ENCODE peak calls at places on chromosomes 6 and 20, in five cellular contexts. One of them, this sample, is unnamed.
A peak's percentile ranks its signal among the peaks of the same experiment; 100 is the strongest.

GRCh38 chr20:34271961-34272360 is 30.7 kb downstream of the ASIP start:
- DNase-seq in IMR-90: peak; percentile 52
- DNase-seq in mesendoderm: no peak
- DNase-seq in H1: no peak
- DNase-seq in mesenchymal stem cell: peak; percentile 28
- DNase-seq in this sample: no peak

GRCh38 chr6:89289710-89290109 is 25.4 kb downstream of the GABRR2 start:
- DNase-seq in IMR-90: no peak
- DNase-seq in mesendoderm: no peak
- DNase-seq in H1: no peak
- DNase-seq in mesenchymal stem cell: no peak
- DNase-seq in this sample: no peak

GRCh38 chr6:23529902-23530301 is 596.1 kb upstream of the NRSN1 start:
- DNase-seq in IMR-90: no peak
- DNase-seq in mesendoderm: no peak
- DNase-seq in H1: no peak
- DNase-seq in mesenchymal stem cell: no peak
- DNase-seq in this sample: no peak

GRCh38 chr20:50728486-50728980 is 2.8 kb upstream of the PARD6B start:
- DNase-seq in IMR-90: no peak
- DNase-seq in mesendoderm: no peak
- DNase-seq in H1: no peak
- DNase-seq in mesenchymal stem cell: no peak
- DNase-seq in this sample: no peak

GRCh38 chr20:9330151-9330550 is 184.2 kb upstream of the LAMP5 start:
- DNase-seq in IMR-90: no peak
- DNase-seq in mesendoderm: peak; percentile 32
- DNase-seq in H1: no peak
- DNase-seq in mesenchymal stem cell: no peak
- DNase-seq in this sample: no peak

GRCh38 chr6:98039876-98040605 is 757.0 kb upstream of the MMS22L start:
- DNase-seq in IMR-90: peak; percentile 0
- DNase-seq in mesendoderm: peak; percentile 78
- DNase-seq in H1: no peak
- DNase-seq in mesenchymal stem cell: no peak
- DNase-seq in this sample: no peak

GRCh38 chr6:22149081-22149480 is 147.8 kb downstream of the PRL start:
- DNase-seq in IMR-90: no peak
- DNase-seq in mesendoderm: no peak
- DNase-seq in H1: no peak
- DNase-seq in mesenchymal stem cell: no peak
- DNase-seq in this sample: no peak

GRCh38 chr6:111559193-111560097 is 46.2 kb downstream of the TRAF3IP2 start:
- DNase-seq in IMR-90: no peak
- DNase-seq in mesendoderm: no peak
- DNase-seq in H1: peak; percentile 31
- DNase-seq in mesenchymal stem cell: no peak
- DNase-seq in this sample: no peak

GRCh38 chr20:60062431-60063336 is 104.5 kb downstream of the CDH26 start:
- DNase-seq in IMR-90: peak; percentile 69
- DNase-seq in mesendoderm: no peak
- DNase-seq in H1: no peak
- DNase-seq in mesenchymal stem cell: peak; percentile 26
- DNase-seq in this sample: no peak

GRCh38 chr20:63005862-63006564 is 751 bp downstream of the BHLHE23 start:
- DNase-seq in IMR-90: peak; percentile 10
- DNase-seq in mesendoderm: peak; percentile 40
- DNase-seq in H1: peak; percentile 76
- DNase-seq in mesenchymal stem cell: peak; percentile 22
- DNase-seq in this sample: no peak

GRCh38 chr6:39247667-39248194 is 18.5 kb upstream of the KCNK5 start:
- DNase-seq in IMR-90: no peak
- DNase-seq in mesendoderm: no peak
- DNase-seq in H1: no peak
- DNase-seq in mesenchymal stem cell: no peak
- DNase-seq in this sample: no peak

GRCh38 chr6:14734416-14735340 is 511.2 kb upstream of the JARID2 start:
- DNase-seq in IMR-90: peak; percentile 93
- DNase-seq in mesendoderm: no peak
- DNase-seq in H1: no peak
- DNase-seq in mesenchymal stem cell: peak; percentile 96
- DNase-seq in this sample: peak; percentile 63

GRCh38 chr6:155234687-155235543 is 28.9 kb upstream of the CLDN20 start:
- DNase-seq in IMR-90: peak; percentile 42
- DNase-seq in mesendoderm: no peak
- DNase-seq in H1: no peak
- DNase-seq in mesenchymal stem cell: no peak
- DNase-seq in this sample: no peak

GRCh38 chr6:104613416-104614001 is 246.2 kb downstream of the HACE1 start:
- DNase-seq in IMR-90: no peak
- DNase-seq in mesendoderm: peak; percentile 46
- DNase-seq in H1: no peak
- DNase-seq in mesenchymal stem cell: peak; percentile 72
- DNase-seq in this sample: no peak

GRCh38 chr20:35478804-35479472 is 23.5 kb downstream of the CEP250 start:
- DNase-seq in IMR-90: no peak
- DNase-seq in mesendoderm: peak; percentile 74
- DNase-seq in H1: peak; percentile 54
- DNase-seq in mesenchymal stem cell: no peak
- DNase-seq in this sample: peak; percentile 23

GRCh38 chr6:83853178-83853967 is at the start of gene RIPPLY2:
- DNase-seq in IMR-90: peak; percentile 20
- DNase-seq in mesendoderm: peak; percentile 61
- DNase-seq in H1: peak; percentile 79
- DNase-seq in mesenchymal stem cell: peak; percentile 44
- DNase-seq in this sample: no peak

GRCh38 chr6:137723273-137724017 is 143.6 kb upstream of the TNFAIP3 start:
- DNase-seq in IMR-90: no peak
- DNase-seq in mesendoderm: no peak
- DNase-seq in H1: no peak
- DNase-seq in mesenchymal stem cell: no peak
- DNase-seq in this sample: peak; percentile 63

GRCh38 chr20:40633123-40633850 is 55.7 kb downstream of the MAFB start:
- DNase-seq in IMR-90: no peak
- DNase-seq in mesendoderm: no peak
- DNase-seq in H1: peak; percentile 35
- DNase-seq in mesenchymal stem cell: no peak
- DNase-seq in this sample: no peak

GRCh38 chr6:35327349-35328027 is 14.9 kb upstream of the PPARD start:
- DNase-seq in IMR-90: peak; percentile 55
- DNase-seq in mesendoderm: peak; percentile 76
- DNase-seq in H1: peak; percentile 79
- DNase-seq in mesenchymal stem cell: peak; percentile 62
- DNase-seq in this sample: peak; percentile 65

GRCh38 chr6:34243901-34244884 is 4.6 kb downstream of the SMIM29 start:
- DNase-seq in IMR-90: peak; percentile 95
- DNase-seq in mesendoderm: peak; percentile 86
- DNase-seq in H1: no peak
- DNase-seq in mesenchymal stem cell: peak; percentile 95
- DNase-seq in this sample: peak; percentile 72

GRCh38 chr6:154448448-154449096 is 61.9 kb downstream of the CNKSR3 start:
- DNase-seq in IMR-90: peak; percentile 93
- DNase-seq in mesendoderm: no peak
- DNase-seq in H1: no peak
- DNase-seq in mesenchymal stem cell: peak; percentile 91
- DNase-seq in this sample: peak; percentile 9

GRCh38 chr6:26312096-26312463 is 52.9 kb upstream of the BTN3A2 start:
- DNase-seq in IMR-90: no peak
- DNase-seq in mesendoderm: no peak
- DNase-seq in H1: no peak
- DNase-seq in mesenchymal stem cell: peak; percentile 68
- DNase-seq in this sample: no peak

GRCh38 chr20:10090588-10091166 is 55.9 kb downstream of the ANKEF1 start:
- DNase-seq in IMR-90: peak; percentile 53
- DNase-seq in mesendoderm: peak; percentile 67
- DNase-seq in H1: no peak
- DNase-seq in mesenchymal stem cell: peak; percentile 56
- DNase-seq in this sample: peak; percentile 16

GRCh38 chr6:37674161-37674560 is 23.5 kb downstream of the MDGA1 start:
- DNase-seq in IMR-90: no peak
- DNase-seq in mesendoderm: no peak
- DNase-seq in H1: no peak
- DNase-seq in mesenchymal stem cell: no peak
- DNase-seq in this sample: no peak

GRCh38 chr6:4441981-4442434 is 306.6 kb upstream of the ECI2 start:
- DNase-seq in IMR-90: peak; percentile 73
- DNase-seq in mesendoderm: no peak
- DNase-seq in H1: no peak
- DNase-seq in mesenchymal stem cell: peak; percentile 49
- DNase-seq in this sample: peak; percentile 78

GRCh38 chr6:79173378-79173777 is 61.1 kb downstream of the HMGN3 start:
- DNase-seq in IMR-90: no peak
- DNase-seq in mesendoderm: no peak
- DNase-seq in H1: no peak
- DNase-seq in mesenchymal stem cell: no peak
- DNase-seq in this sample: no peak

GRCh38 chr6:35181933-35182612 is 31.7 kb upstream of the SCUBE3 start:
- DNase-seq in IMR-90: peak; percentile 61
- DNase-seq in mesendoderm: peak; percentile 52
- DNase-seq in H1: peak; percentile 64
- DNase-seq in mesenchymal stem cell: peak; percentile 83
- DNase-seq in this sample: peak; percentile 93

GRCh38 chr20:50572922-50573777 is 63.0 kb downstream of the PTPN1 start:
- DNase-seq in IMR-90: peak; percentile 81
- DNase-seq in mesendoderm: no peak
- DNase-seq in H1: no peak
- DNase-seq in mesenchymal stem cell: no peak
- DNase-seq in this sample: no peak

GRCh38 chr6:41964201-41964887 is 22.7 kb upstream of the CCND3 start:
- DNase-seq in IMR-90: no peak
- DNase-seq in mesendoderm: peak; percentile 30
- DNase-seq in H1: no peak
- DNase-seq in mesenchymal stem cell: no peak
- DNase-seq in this sample: no peak
- H2BK120ac ChIP-seq in IMR-90: peak overlapping the region; percentile 72
- H2BK120ac ChIP-seq in mesendoderm: no peak overlapping the region
- H2BK120ac ChIP-seq in H1: peak overlapping the region; percentile 2
- H2BK120ac ChIP-seq in mesenchymal stem cell: no peak overlapping the region
- H2BK120ac ChIP-seq in this sample: peak overlapping the region; percentile 8

GRCh38 chr20:44646023-44646640 is 5.4 kb downstream of the ADA start:
- DNase-seq in IMR-90: peak; percentile 80
- DNase-seq in mesendoderm: no peak
- DNase-seq in H1: no peak
- DNase-seq in mesenchymal stem cell: peak; percentile 50
- DNase-seq in this sample: no peak

GRCh38 chr20:44644384-44645131 is 6.9 kb downstream of the ADA start:
- DNase-seq in IMR-90: no peak
- DNase-seq in mesendoderm: peak; percentile 40
- DNase-seq in H1: no peak
- DNase-seq in mesenchymal stem cell: peak; percentile 17
- DNase-seq in this sample: peak; percentile 91

GRCh38 chr20:44648579-44648978 is 2.9 kb downstream of the ADA start:
- DNase-seq in IMR-90: no peak
- DNase-seq in mesendoderm: peak; percentile 75
- DNase-seq in H1: no peak
- DNase-seq in mesenchymal stem cell: no peak
- DNase-seq in this sample: no peak

GRCh38 chr20:44648068-44648467 is 3.4 kb downstream of the ADA start:
- DNase-seq in IMR-90: no peak
- DNase-seq in mesendoderm: no peak
- DNase-seq in H1: no peak
- DNase-seq in mesenchymal stem cell: no peak
- DNase-seq in this sample: no peak

GRCh38 chr20:44646641-44647274 is 4.7 kb downstream of the ADA start:
- DNase-seq in IMR-90: peak; percentile 77
- DNase-seq in mesendoderm: no peak
- DNase-seq in H1: no peak
- DNase-seq in mesenchymal stem cell: peak; percentile 88
- DNase-seq in this sample: peak; percentile 33
- H3K4me2 ChIP-seq in IMR-90: no peak overlapping the region
- H3K4me2 ChIP-seq in mesendoderm: no peak overlapping the region
- H3K4me2 ChIP-seq in H1: no peak overlapping the region
- H3K4me2 ChIP-seq in mesenchymal stem cell: peak overlapping the region; percentile 11
- H3K4me2 ChIP-seq in this sample: no peak overlapping the region

GRCh38 chr20:32742322-32743236 is 688 bp downstream of the COMMD7 start:
- DNase-seq in IMR-90: no peak
- DNase-seq in mesendoderm: peak; percentile 87
- DNase-seq in H1: peak; percentile 58
- DNase-seq in mesenchymal stem cell: no peak
- DNase-seq in this sample: no peak
- H2BK120ac ChIP-seq in IMR-90: peak overlapping the region; percentile 84
- H2BK120ac ChIP-seq in mesendoderm: peak overlapping the region; percentile 93
- H2BK120ac ChIP-seq in H1: peak overlapping the region; percentile 59
- H2BK120ac ChIP-seq in mesenchymal stem cell: peak overlapping the region; percentile 71
- H2BK120ac ChIP-seq in this sample: peak overlapping the region; percentile 97

DNA sequence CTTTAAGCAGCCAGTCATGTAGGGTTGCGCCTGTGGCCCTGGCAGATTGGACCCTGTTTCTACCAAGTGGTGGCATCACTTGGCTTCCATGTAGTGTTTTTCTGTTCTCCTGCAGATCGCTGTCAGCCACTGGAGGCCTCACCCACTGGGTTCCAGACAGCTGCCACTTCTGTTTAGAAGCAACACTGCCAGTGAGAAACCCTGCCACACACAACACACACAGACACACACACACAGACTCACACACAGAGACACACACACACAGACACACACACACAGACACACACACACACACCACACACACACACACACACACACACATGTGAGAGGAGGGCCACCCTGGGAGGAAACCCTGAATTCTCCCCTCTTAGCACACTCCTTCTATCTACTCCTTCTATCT is 51.8 kb downstream of the UTRN start:
- DNase-seq in IMR-90: no peak
- DNase-seq in mesendoderm: no peak
- DNase-seq in H1: peak; percentile 40
- DNase-seq in mesenchymal stem cell: no peak
- DNase-seq in this sample: no peak
- H3K4me2 ChIP-seq in IMR-90: no peak overlapping the region
- H3K4me2 ChIP-seq in mesendoderm: no peak overlapping the region
- H3K4me2 ChIP-seq in H1: no peak overlapping the region
- H3K4me2 ChIP-seq in mesenchymal stem cell: no peak overlapping the region
- H3K4me2 ChIP-seq in this sample: no peak overlapping the region

DNA sequence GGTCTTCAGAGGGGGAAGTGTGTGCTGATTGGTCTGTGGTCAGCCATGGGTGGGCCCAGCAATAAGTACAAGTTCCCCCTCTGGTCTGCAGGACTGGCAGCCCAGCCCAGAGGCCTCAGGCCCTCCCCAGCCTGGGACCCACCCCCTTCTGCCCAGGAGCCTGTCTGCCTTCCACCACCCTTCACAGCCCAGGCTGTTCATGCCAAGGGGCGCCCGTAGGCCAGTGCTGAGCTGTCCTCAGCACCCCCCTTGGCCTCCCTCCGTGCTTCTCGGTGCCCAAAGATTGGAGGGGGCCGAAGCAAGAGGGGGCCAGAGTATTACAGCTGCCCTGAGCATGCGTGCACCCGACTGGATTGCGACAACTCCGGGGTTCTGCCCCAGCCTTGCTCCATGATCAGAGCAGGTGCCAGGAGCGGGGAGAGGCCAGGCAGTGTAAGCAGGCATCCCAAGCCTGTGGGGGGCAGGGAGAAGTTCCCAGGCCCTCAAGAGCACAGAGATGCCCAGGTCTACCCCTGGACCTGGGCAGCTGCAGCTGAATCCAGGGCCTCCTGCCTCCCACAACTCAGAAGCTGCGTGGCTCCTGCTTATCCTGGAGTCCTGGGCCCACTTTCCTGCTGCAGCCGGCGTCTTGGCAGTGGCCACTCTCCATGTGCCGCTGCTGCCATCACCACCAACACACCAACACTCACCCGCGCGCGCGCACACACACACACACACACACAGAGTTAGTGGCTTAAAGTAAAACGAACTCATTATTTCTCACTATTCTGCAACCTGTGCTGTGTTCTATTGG is 33.3 kb downstream of the CST9L start:
- DNase-seq in IMR-90: no peak
- DNase-seq in mesendoderm: no peak
- DNase-seq in H1: no peak
- DNase-seq in mesenchymal stem cell: no peak
- DNase-seq in this sample: no peak
- H2BK120ac ChIP-seq in IMR-90: no peak overlapping the region
- H2BK120ac ChIP-seq in mesendoderm: no peak overlapping the region
- H2BK120ac ChIP-seq in H1: peak overlapping the region; percentile 19
- H2BK120ac ChIP-seq in mesenchymal stem cell: no peak overlapping the region
- H2BK120ac ChIP-seq in this sample: no peak overlapping the region